ENCODE peak calls at places on chromosomes 13 and 19, in seven cellular contexts. F is H1, R is K562, E is GM12892, D is SK-N-SH, K is GM12878, U is HepG2. V is an unnamed sample.

GRCh38 chr13:95485045-95485517 is 67.4 kb upstream of the CLDN10 start:
- DNase-seq in F (no peak), R (peak; percentile 55), E (no peak), D (peak; percentile 50), K (no peak), U (peak; percentile 8), V (no peak)

GRCh38 chr19:18046066-18046718 is 38.2 kb downstream of the ARRDC2 start:
- DNase-seq in F (no peak), R (peak; percentile 38), E (no peak), D (no peak), K (no peak), U (peak; percentile 31), V (no peak)

GRCh38 chr13:97076898-97077297 is 82.6 kb upstream of the OXGR1 start:
- DNase-seq in F (no peak), R (no peak), E (no peak), D (no peak), K (no peak), U (no peak), V (no peak)

GRCh38 chr13:41674246-41674645 is 216.9 kb downstream of the RGCC start:
- DNase-seq in F (no peak), R (no peak), E (no peak), D (no peak), K (no peak), U (no peak), V (no peak)

GRCh38 chr13:111537843-111538499 is 217.5 kb downstream of the TEX29 start:
- DNase-seq in F (no peak), R (no peak), E (no peak), D (no peak), K (no peak), U (no peak), V (no peak)

GRCh38 chr19:51150627-51151026 is 8.5 kb downstream of the SIGLEC7 start:
- DNase-seq in F (no peak), R (no peak), E (no peak), D (no peak), K (no peak), U (no peak), V (no peak)

GRCh38 chr19:1780272-1780957 is 27.1 kb downstream of the ONECUT3 start:
- DNase-seq in F (no peak), R (peak; percentile 53), E (no peak), D (peak; percentile 55), K (no peak), U (peak; percentile 33), V (no peak)

GRCh38 chr19:2429917-2430570 is 2.7 kb upstream of the TIMM13 start:
- DNase-seq in F (no peak), R (no peak), E (no peak), D (no peak), K (no peak), U (no peak), V (no peak)

GRCh38 chr13:92658293-92658692 is 568.3 kb upstream of the GPC6 start:
- DNase-seq in F (no peak), R (no peak), E (no peak), D (no peak), K (no peak), U (no peak), V (no peak)

GRCh38 chr19:48341006-48341405 is 15.7 kb downstream of the EMP3 start:
- DNase-seq in F (no peak), R (no peak), E (no peak), D (peak; percentile 24), K (no peak), U (no peak), V (no peak)

GRCh38 chr13:98264877-98265276 is 87.8 kb upstream of the RNF113B start:
- DNase-seq in F (no peak), R (no peak), E (no peak), D (no peak), K (no peak), U (no peak), V (no peak)

GRCh38 chr13:47092202-47092601 is 195.3 kb upstream of the HTR2A start:
- DNase-seq in F (no peak), R (no peak), E (no peak), D (no peak), K (no peak), U (no peak), V (no peak)

GRCh38 chr13:110062777-110063442 is 244.0 kb downstream of the COL4A1 start:
- DNase-seq in F (no peak), R (no peak), E (no peak), D (no peak), K (no peak), U (no peak), V (no peak)

GRCh38 chr13:37914781-37915391 is 45.3 kb upstream of the TRPC4 start:
- DNase-seq in F (peak; percentile 53), R (no peak), E (no peak), D (no peak), K (no peak), U (no peak), V (no peak)

GRCh38 chr19:28292822-28293500 is 920.0 kb downstream of the UQCRFS1 start:
- DNase-seq in F (no peak), R (no peak), E (no peak), D (peak; percentile 11), K (no peak), U (no peak), V (no peak)

GRCh38 chr13:43159007-43159406 is 135.6 kb downstream of the DNAJC15 start:
- DNase-seq in F (no peak), R (no peak), E (no peak), D (no peak), K (no peak), U (no peak), V (no peak)

GRCh38 chr13:24063281-24063851 is 97.2 kb upstream of the SPATA13 start:
- DNase-seq in F (no peak), R (no peak), E (no peak), D (no peak), K (no peak), U (no peak), V (no peak)

GRCh38 chr19:1068111-1069001 is 1.4 kb downstream of the ARHGAP45 start:
- DNase-seq in F (peak; percentile 42), R (no peak), E (no peak), D (no peak), K (no peak), U (no peak), V (no peak)

GRCh38 chr13:41500501-41500900 is 43.2 kb downstream of the RGCC start:
- DNase-seq in F (no peak), R (no peak), E (no peak), D (no peak), K (no peak), U (no peak), V (no peak)

GRCh38 chr13:73835138-73835721 is 299.0 kb downstream of the KLF12 start:
- DNase-seq in F (no peak), R (peak; percentile 22), E (no peak), D (peak; percentile 33), K (peak; percentile 30), U (peak; percentile 39), V (no peak)

GRCh38 chr19:38229585-38230073 is 5.6 kb upstream of the DPF1 start:
- DNase-seq in F (peak; percentile 85), R (peak; percentile 97), E (peak; percentile 84), D (peak; percentile 97), K (no peak), U (peak; percentile 68), V (peak; percentile 85)

GRCh38 chr19:7831452-7831851 is 1.4 kb downstream of the EVI5L start:
- DNase-seq in F (peak; percentile 74), R (peak; percentile 72), E (no peak), D (no peak), K (no peak), U (peak; percentile 70), V (no peak)

DNA sequence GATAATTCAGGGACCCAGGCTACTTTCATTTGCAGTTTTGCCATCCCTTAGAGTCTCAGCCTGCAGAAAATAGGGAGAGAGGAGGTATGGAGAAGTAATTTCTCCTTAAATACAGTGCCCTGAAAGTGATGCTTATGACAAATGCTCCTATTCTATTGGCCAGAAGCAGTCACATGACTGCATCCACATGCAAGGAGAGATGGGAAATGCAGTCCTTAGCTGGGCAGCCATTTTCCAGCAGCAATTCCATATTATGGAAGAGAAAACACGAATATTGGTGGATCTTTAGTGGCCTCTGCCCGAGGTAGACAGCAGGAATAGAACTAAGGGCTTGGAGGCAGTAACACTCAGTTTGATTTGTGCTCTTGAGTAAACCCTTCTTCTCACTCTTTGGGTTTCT is 39.4 kb downstream of the VAV1 start:
- DNase-seq in F (no peak), R (peak; percentile 77), E (no peak), D (peak; percentile 73), K (peak; percentile 12), U (peak; percentile 31), V (no peak)
- TF ChIP-seq TAF1 in F (no peak), R (no peak), E (no peak), D (no peak), K (no peak), U (no peak), V (no peak)

GRCh38 chr13:60758637-60759036 is 361.6 kb downstream of the TDRD3 start:
- DNase-seq in F (no peak), R (no peak), E (no peak), D (no peak), K (no peak), U (no peak), V (no peak)
- TF ChIP-seq TAF1 in F (no peak), R (no peak), E (no peak), D (no peak), K (no peak), U (no peak), V (no peak)

DNA sequence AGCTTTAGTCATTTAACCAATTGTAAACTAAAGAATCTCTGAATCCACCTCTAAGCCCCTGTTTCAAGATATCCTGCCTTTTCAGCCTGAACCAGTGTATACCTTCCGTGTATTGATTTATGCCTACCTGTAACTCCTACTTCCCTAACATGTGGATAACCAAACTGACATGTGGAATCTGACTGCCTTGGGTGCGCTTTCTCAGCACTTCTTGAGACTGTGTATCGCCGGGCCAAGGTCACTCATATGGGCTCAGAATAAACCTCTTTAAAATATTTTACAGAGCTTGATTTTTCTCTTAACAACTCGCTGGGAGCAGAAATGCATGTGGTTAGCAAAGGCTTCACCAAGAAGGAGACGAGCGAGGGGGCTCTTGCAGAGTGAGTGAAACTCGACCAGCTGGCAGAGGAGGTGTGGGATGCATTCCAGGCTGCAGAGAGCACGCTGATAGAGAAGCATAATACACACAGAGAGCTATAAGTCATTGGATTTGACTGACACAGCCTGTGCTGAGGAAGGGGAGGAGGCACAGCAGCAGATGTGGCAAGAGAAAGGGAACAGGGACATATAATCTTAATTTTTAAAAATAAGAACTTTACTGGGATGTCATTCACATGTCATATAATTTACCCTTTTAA is 268.2 kb upstream of the MAB21L1 start:
- DNase-seq in F (peak; percentile 38), R (no peak), E (no peak), D (no peak), K (no peak), U (no peak), V (no peak)
- TF ChIP-seq TAF1 in F (no peak), R (no peak), E (no peak), D (no peak), K (no peak), U (no peak), V (no peak)

DNA sequence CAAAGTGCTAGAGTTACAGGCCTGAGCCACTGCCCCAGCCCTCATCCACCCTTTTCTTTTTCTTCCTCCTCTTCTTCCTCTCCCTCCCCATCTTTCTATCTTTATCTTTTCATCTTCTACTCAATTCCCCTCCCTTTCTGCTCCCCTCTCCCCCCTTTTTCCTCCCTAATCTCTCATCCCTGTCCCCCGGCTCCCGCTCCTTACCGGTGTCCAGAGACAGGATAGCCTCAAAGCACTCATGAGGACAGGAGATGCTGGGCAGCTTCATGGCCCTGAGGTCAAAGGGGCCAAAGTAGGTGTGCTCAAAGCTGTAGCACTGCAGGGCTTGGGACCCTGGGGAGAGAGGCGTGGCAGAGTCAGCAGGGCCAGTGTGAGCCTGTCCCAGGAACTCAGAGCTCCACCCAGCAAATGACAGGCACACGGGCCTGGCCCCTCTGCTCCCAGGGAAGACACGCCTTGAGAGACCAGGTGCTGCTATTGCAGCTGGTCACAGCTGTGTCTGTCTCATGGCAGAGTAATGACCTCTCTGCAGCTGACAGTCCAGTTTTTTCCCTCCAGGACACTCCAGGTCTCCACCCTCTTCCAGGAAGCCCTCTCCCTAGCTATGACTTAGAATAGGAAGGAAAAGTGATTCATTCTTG is 2.6 kb downstream of the LYPD5 start:
- DNase-seq in F (no peak), R (no peak), E (no peak), D (no peak), K (no peak), U (no peak), V (no peak)
- TF ChIP-seq TAF1 in F (no peak), R (no peak), E (no peak), D (no peak), K (no peak), U (no peak), V (no peak)